ENCODE peak calls at places on chromosomes 5 and 9, in eight cellular contexts. M is Peyer's patch, V is RWPE1, J is transverse colon, K is substantia nigra, U is ovary, N is HL-60, Z is dorsolateral prefrontal cortex. Y is an unnamed sample.

GRCh38 chr5:21783079-21783478 is 1070.1 kb downstream of the CDH12 start:
- DNase-seq in N (no peak), K (no peak), M (no peak), Z (no peak), V (no peak), J (no peak), U (no peak), Y (no peak)

GRCh38 chr9:129568560-129569505 is 52.1 kb downstream of the C9orf50 start:
- DNase-seq in M (peak; percentile 51), Z (peak; percentile 19), V (no peak), N (no peak), K (no peak), J (peak; percentile 27), U (peak; percentile 78), Y (no peak)

GRCh38 chr5:106966686-106967315 is 703.9 kb downstream of the EFNA5 start:
- DNase-seq in V (no peak), J (no peak), U (no peak), K (no peak), Z (no peak), N (no peak), M (no peak), Y (no peak)

GRCh38 chr9:93133641-93134017 is 422 bp downstream of the NINJ1 start:
- DNase-seq in M (peak; percentile 89), N (peak; percentile 90), K (peak; percentile 44), J (peak; percentile 86), Z (peak; percentile 48), V (peak; percentile 74), U (no peak), Y (peak; percentile 39)

GRCh38 chr5:163508753-163509152 is 3.3 kb downstream of the MAT2B start:
- DNase-seq in Z (no peak), V (no peak), U (no peak), N (no peak), K (no peak), J (no peak), M (no peak), Y (no peak)

GRCh38 chr5:30752015-30752414 is 441.5 kb upstream of the CDH6 start:
- DNase-seq in V (no peak), J (no peak), M (no peak), U (no peak), N (no peak), K (no peak), Z (no peak), Y (no peak)

GRCh38 chr5:142492781-142493281 is 168.0 kb upstream of the SPRY4 start:
- DNase-seq in M (no peak), K (no peak), U (no peak), Z (no peak), N (no peak), V (no peak), J (no peak), Y (no peak)

GRCh38 chr5:150497989-150498317 is 10.0 kb upstream of the NDST1 start:
- DNase-seq in K (no peak), J (no peak), V (no peak), N (no peak), M (no peak), Z (no peak), U (no peak), Y (no peak)

GRCh38 chr9:32881948-32882347 is 98.6 kb downstream of the TMEM215 start:
- DNase-seq in Z (no peak), V (no peak), K (no peak), M (no peak), J (no peak), N (no peak), U (no peak), Y (no peak)

GRCh38 chr9:108377382-108377781 is 478.4 kb downstream of the ACTL7B start:
- DNase-seq in M (no peak), Z (no peak), K (no peak), N (no peak), V (no peak), J (no peak), U (no peak), Y (no peak)

GRCh38 chr9:136342191-136343120 is 15.1 kb downstream of the GPSM1 start:
- DNase-seq in K (peak; percentile 63), N (peak; percentile 74), U (peak; percentile 90), J (peak; percentile 87), Z (peak; percentile 57), V (peak; percentile 95), M (peak; percentile 83), Y (peak; percentile 82)

GRCh38 chr9:131776473-131776872 is 36.6 kb upstream of the RAPGEF1 start:
- DNase-seq in V (peak; percentile 69), M (no peak), K (no peak), N (peak; percentile 24), U (no peak), J (no peak), Z (no peak), Y (no peak)

GRCh38 chr5:41575110-41575779 is 64.8 kb upstream of the PLCXD3 start:
- DNase-seq in K (no peak), U (no peak), V (no peak), M (no peak), N (no peak), J (no peak), Z (no peak), Y (no peak)

GRCh38 chr9:132412089-132412488 is 2.1 kb downstream of the CFAP77 start:
- DNase-seq in Z (no peak), N (no peak), K (no peak), U (no peak), M (no peak), J (no peak), V (no peak), Y (no peak)

GRCh38 chr9:97983524-97984187 is 515 bp downstream of the ANP32B start:
- DNase-seq in V (peak; percentile 54), K (no peak), M (peak; percentile 81), Z (peak; percentile 55), U (peak; percentile 73), N (no peak), J (peak; percentile 68), Y (peak; percentile 56)

GRCh38 chr9:133275105-133276000 is at the start of gene ABO:
- DNase-seq in N (no peak), K (no peak), J (peak; percentile 58), U (peak; percentile 78), Z (no peak), V (no peak), M (peak; percentile 59), Y (no peak)

GRCh38 chr5:142387022-142387682 is 62.3 kb upstream of the SPRY4 start:
- DNase-seq in M (no peak), V (no peak), J (no peak), K (no peak), N (no peak), U (no peak), Z (no peak), Y (no peak)

DNA sequence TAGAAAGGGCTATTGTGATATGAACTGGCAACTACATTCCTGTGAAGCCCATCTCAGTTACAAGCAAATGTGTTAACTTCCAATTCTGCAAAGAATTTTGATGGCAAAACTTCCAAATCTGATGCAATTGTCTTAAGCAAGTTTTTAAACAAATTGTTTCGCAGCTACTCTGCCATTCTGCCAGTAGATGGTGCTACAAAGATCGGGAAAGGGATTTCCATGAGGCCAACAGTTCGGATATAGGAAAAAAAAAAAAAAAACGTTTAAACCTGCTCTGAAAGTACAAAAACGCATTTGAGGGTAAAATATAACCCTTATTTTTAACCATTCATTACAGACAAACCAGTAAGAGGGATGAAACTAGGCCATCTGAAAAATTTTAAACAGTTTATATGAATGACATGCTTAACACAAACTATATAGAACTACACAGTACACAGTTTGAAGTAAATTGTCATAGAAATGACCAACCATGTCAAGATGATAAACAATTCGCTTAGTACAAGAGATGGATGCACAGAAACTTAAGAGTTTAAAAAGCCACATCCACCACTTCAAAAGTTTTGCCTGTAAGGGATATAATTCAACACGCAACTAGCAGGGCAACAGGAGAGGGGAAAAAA is 2.2 kb downstream of the HNRNPA0 start:
- DNase-seq in M (peak; percentile 66), J (peak; percentile 20), N (no peak), U (no peak), V (no peak), Z (no peak), K (no peak), Y (peak; percentile 11)
- H3K27ac ChIP-seq in M (peak overlapping the region; percentile 99), J (peak overlapping the region; percentile 99), N (no peak overlapping the region), U (peak overlapping the region; percentile 97), V (no peak overlapping the region), Z (peak overlapping the region; percentile 62), K (no peak overlapping the region), Y (peak overlapping the region; percentile 99)

DNA sequence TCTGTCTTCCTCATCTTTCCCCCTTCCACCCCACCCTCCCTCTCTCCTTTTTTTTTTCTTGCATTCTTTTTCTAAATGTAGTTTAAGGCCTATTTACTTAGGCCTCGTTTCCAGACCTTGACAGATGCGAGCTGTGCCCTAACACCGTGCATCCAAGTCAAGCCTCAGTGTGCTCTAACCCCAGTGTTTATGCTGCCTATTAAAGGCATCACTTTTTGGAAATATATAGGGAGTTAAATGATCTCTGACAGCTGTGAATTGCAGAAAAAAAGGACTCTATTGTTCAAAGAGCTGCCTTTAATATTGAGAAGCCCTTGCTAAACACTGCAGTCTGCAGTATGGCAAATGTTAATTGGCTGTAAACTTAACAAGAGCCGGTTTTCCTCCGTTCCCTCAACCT is 270.4 kb upstream of the TUT7 start:
- DNase-seq in Z (no peak), K (no peak), U (no peak), J (no peak), M (no peak), V (no peak), N (no peak), Y (no peak)
- H3K27ac ChIP-seq in Z (no peak overlapping the region), K (no peak overlapping the region), U (no peak overlapping the region), J (no peak overlapping the region), M (no peak overlapping the region), V (no peak overlapping the region), N (no peak overlapping the region), Y (no peak overlapping the region)

DNA sequence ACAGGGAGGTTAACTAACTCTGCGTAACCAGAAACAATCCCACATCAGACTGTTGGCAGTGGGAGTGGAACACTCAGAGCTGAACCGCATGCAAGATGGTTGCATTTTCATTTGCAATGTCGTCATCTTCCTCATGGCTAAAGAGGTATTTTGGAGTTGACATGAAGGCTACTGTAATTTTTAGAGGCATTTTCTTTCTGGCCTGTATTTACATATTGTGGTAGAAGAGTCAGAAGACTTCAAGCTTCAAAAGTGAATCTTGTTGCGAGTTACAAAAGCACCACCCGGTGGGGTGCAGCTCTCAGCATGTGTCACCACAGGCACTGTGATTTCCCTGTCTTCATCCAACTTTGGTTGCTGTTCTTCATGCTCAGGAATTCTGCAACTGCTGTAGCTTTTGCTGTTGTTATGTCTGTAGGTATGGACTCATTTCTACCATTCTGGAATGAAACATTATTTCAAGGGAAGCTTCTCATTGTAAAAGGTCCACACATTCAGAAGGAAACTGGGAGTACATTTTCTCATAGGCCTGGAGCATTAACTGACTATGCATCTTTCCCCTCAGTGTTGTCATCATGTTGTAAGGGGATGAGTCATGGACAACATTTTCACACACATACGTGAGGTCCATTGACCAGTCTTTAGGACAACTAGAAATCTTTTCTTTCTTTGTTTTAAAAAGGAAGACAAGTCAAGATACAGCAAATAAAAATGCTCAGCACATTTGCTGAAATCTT is 35.4 kb upstream of the GDNF start:
- DNase-seq in M (no peak), N (no peak), U (no peak), K (no peak), Z (no peak), V (peak; percentile 45), J (no peak), Y (no peak)
- H3K27ac ChIP-seq in M (no peak overlapping the region), N (no peak overlapping the region), U (no peak overlapping the region), K (no peak overlapping the region), Z (no peak overlapping the region), V (no peak overlapping the region), J (no peak overlapping the region), Y (no peak overlapping the region)

DNA sequence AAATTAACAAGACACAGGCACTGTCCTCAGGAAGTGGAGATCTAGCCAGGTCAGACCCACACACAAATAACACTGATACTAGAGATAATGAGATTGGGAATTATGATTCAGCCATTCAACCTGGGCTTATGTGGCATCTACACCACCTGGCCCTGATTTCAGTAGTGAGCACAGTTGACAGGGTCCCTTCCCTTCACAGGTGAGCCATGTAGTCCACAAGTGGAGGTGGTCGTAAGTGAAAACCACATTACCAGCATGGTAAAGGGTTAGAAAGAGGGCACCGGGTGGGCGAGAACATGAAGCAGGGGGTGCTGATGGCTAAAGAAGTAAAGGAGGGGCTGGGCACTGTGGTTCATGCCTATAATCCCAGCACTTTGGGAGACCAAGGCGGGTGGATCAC is 48.3 kb upstream of the IL17B start:
- DNase-seq in Z (no peak), J (no peak), K (no peak), U (no peak), M (no peak), N (no peak), V (no peak), Y (no peak)
- H3K27ac ChIP-seq in Z (no peak overlapping the region), J (peak overlapping the region; percentile 82), K (no peak overlapping the region), U (peak overlapping the region; percentile 61), M (peak overlapping the region; percentile 90), N (peak overlapping the region; percentile 8), V (no peak overlapping the region), Y (peak overlapping the region; percentile 2)